ENCODE peak calls at places on chromosomes 12 and 14, in nine cellular contexts. M is CD8-positive, alpha-beta T cell; W is mesenchymal stem cell; C is ovary; K is psoas muscle; J is left ventricle myocardium inferior; N is effector memory CD4-positive, alpha-beta T cell; D is uterus; R is hepatocyte. S is an unnamed sample.

GRCh38 chr12:482061-482460 is 22.3 kb downstream of the B4GALNT3 start:
- DNase-seq in R (no peak), C (no peak), W (no peak), J (no peak), M (no peak), N (no peak), K (no peak), D (no peak), S (no peak)

GRCh38 chr12:12925383-12925782 is 26.6 kb downstream of the GPRC5D start:
- DNase-seq in W (no peak), R (no peak), C (no peak), J (no peak), D (no peak), N (no peak), K (no peak), M (no peak), S (no peak)

GRCh38 chr12:132186208-132186856 is 42.1 kb downstream of the NOC4L start:
- DNase-seq in N (no peak), R (no peak), K (no peak), D (no peak), M (no peak), W (no peak), C (no peak), J (no peak), S (no peak)

GRCh38 chr12:10214131-10214876 is 1.6 kb downstream of the GABARAPL1 start:
- DNase-seq in W (peak; percentile 74), N (no peak), C (no peak), R (peak; percentile 46), D (no peak), M (no peak), K (no peak), J (no peak), S (no peak)

GRCh38 chr14:62099091-62099490 is 336.9 kb downstream of the SNAPC1 start:
- DNase-seq in R (no peak), J (no peak), K (no peak), D (no peak), W (no peak), C (no peak), N (no peak), M (no peak), S (no peak)

GRCh38 chr14:29486132-29486531 is 441.5 kb downstream of the PRKD1 start:
- DNase-seq in W (no peak), M (no peak), K (no peak), J (no peak), C (no peak), D (no peak), R (no peak), N (no peak), S (no peak)

GRCh38 chr12:132614029-132614428 is 3.6 kb upstream of the LRCOL1 start:
- DNase-seq in J (no peak), N (no peak), R (no peak), D (no peak), K (no peak), M (no peak), W (no peak), C (no peak), S (no peak)

GRCh38 chr14:24279301-24280186 is 8.1 kb upstream of the RABGGTA start:
- DNase-seq in J (peak; percentile 48), C (no peak), D (no peak), K (no peak), R (no peak), W (no peak), M (peak; percentile 44), N (peak; percentile 32), S (no peak)

GRCh38 chr14:48527832-48528231 is 852.4 kb upstream of the MDGA2 start:
- DNase-seq in W (no peak), M (no peak), R (no peak), K (no peak), N (no peak), C (no peak), J (no peak), D (no peak), S (no peak)

GRCh38 chr12:7035464-7035863 is 17.2 kb upstream of the LPCAT3 start:
- DNase-seq in D (no peak), R (no peak), N (no peak), M (no peak), W (no peak), J (no peak), C (no peak), K (no peak), S (no peak)

GRCh38 chr12:72546106-72546505 is 273.9 kb downstream of the TRHDE start:
- DNase-seq in N (no peak), J (no peak), W (no peak), C (no peak), D (no peak), R (no peak), M (no peak), K (no peak), S (no peak)

GRCh38 chr12:31906581-31907286 is 52.5 kb upstream of the RESF1 start:
- DNase-seq in N (no peak), K (no peak), M (no peak), D (no peak), W (no peak), C (no peak), J (no peak), R (no peak), S (no peak)

GRCh38 chr12:66947119-66947518 is 268.2 kb upstream of the GRIP1 start:
- DNase-seq in R (no peak), K (no peak), J (no peak), C (no peak), M (no peak), W (no peak), N (no peak), D (no peak), S (no peak)

GRCh38 chr14:57865450-57866198 is at the start of gene SLC35F4:
- DNase-seq in K (peak; percentile 13), C (no peak), J (no peak), R (peak; percentile 66), D (no peak), M (no peak), N (no peak), W (no peak), S (no peak)

GRCh38 chr14:86654558-86655184 is 1124.7 kb downstream of the FLRT2 start:
- DNase-seq in W (peak; percentile 21), J (peak; percentile 23), N (no peak), D (peak; percentile 23), K (no peak), M (peak; percentile 25), C (peak; percentile 21), R (peak; percentile 66), S (peak; percentile 64)

GRCh38 chr14:47149326-47149725 is 497.7 kb upstream of the RPL10L start:
- DNase-seq in R (no peak), W (peak; percentile 8), D (no peak), M (no peak), N (no peak), K (no peak), C (no peak), J (no peak), S (no peak)

GRCh38 chr14:72518809-72519377 is 375.0 kb downstream of the DPF3 start:
- DNase-seq in N (no peak), C (no peak), M (peak; percentile 25), W (no peak), J (no peak), R (no peak), K (no peak), D (no peak), S (peak; percentile 36)

GRCh38 chr12:65825573-65826512 is 1.6 kb downstream of the HMGA2 start:
- DNase-seq in R (peak; percentile 49), K (peak; percentile 30), J (no peak), D (peak; percentile 18), N (no peak), C (peak; percentile 18), M (no peak), W (peak; percentile 56), S (no peak)

GRCh38 chr12:1518763-1519516 is 75.4 kb downstream of the FBXL14 start:
- DNase-seq in J (no peak), R (peak; percentile 40), C (no peak), W (peak; percentile 83), D (no peak), K (no peak), M (no peak), N (no peak), S (no peak)

GRCh38 chr12:70609739-70610491 is 27.3 kb downstream of the PTPRB start:
- DNase-seq in J (peak; percentile 61), R (peak; percentile 45), M (no peak), D (peak; percentile 19), N (no peak), K (peak; percentile 58), C (peak; percentile 19), W (peak; percentile 22), S (peak; percentile 74)

GRCh38 chr14:22844221-22845102 is 8.1 kb downstream of the MMP14 start:
- DNase-seq in W (no peak), C (no peak), D (no peak), J (no peak), K (no peak), M (no peak), R (no peak), N (no peak), S (no peak)

GRCh38 chr12:58575281-58575680 is 345.0 kb downstream of the LRIG3 start:
- DNase-seq in C (peak; percentile 21), D (peak; percentile 28), J (no peak), W (peak; percentile 63), K (no peak), N (no peak), R (no peak), M (no peak), S (no peak)
- H3K4me1 ChIP-seq in C (peaks cover 1% of the 10 kb centered on the region), D (no peaks in the 10 kb centered on the region), J (no peaks in the 10 kb centered on the region), W (no peaks in the 10 kb centered on the region), K (no peaks in the 10 kb centered on the region), N (no peaks in the 10 kb centered on the region), R (no peaks in the 10 kb centered on the region), M (no peaks in the 10 kb centered on the region), S (no peaks in the 10 kb centered on the region)

GRCh38 chr12:3741882-3742672 is 10.8 kb downstream of the CRACR2A start:
- DNase-seq in K (no peak), M (no peak), N (no peak), J (no peak), D (no peak), C (no peak), R (no peak), W (no peak), S (no peak)
- H3K27ac ChIP-seq in K (no peak overlapping the region), M (no peak overlapping the region), N (no peak overlapping the region), J (no peak overlapping the region), D (no peak overlapping the region), C (no peak overlapping the region), R (no peak overlapping the region), W (no peak overlapping the region), S (peak overlapping the region; percentile 6)

GRCh38 chr14:104827173-104828055 is 26.5 kb downstream of the ZBTB42 start:
- DNase-seq in K (no peak), M (peak; percentile 56), R (peak; percentile 84), D (peak; percentile 37), J (no peak), N (peak; percentile 36), C (no peak), W (peak; percentile 77), S (no peak)
- H3K4me3 ChIP-seq in K (peak overlapping the region; percentile 69), M (peak overlapping the region; percentile 39), R (peak overlapping the region; percentile 64), D (peak overlapping the region; percentile 58), J (peak overlapping the region; percentile 76), N (peak overlapping the region; percentile 48), C (peak overlapping the region; percentile 60), W (peak overlapping the region; percentile 50), S (peak overlapping the region; percentile 54)

DNA sequence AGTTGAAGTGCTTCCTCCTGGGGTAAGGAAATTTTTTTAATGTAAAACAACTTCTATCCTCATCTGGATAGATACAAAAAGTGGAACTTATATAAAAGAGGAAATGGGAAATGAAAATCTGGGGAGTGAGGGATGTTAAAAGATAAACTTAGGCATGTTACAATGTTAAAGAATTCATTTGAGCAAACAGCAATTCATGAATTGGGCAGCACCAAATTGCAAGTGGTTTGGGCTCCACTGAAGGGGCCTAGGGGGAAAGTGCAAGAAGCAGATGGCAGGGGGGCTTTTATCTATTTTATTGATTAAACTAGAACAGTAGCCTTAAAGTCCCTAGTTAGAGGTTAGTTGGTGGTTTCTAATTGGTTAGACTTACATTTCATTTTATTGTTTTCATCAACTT is 118.1 kb upstream of the NAP1L1 start:
- DNase-seq in C (no peak), W (no peak), N (no peak), M (no peak), K (no peak), J (no peak), D (no peak), R (no peak), S (no peak)
- H3K4me1 ChIP-seq in C (no peaks in the 10 kb centered on the region), W (no peaks in the 10 kb centered on the region), N (no peaks in the 10 kb centered on the region), M (no peaks in the 10 kb centered on the region), K (no peaks in the 10 kb centered on the region), J (no peaks in the 10 kb centered on the region), D (no peaks in the 10 kb centered on the region), R (peaks cover 2% of the 10 kb centered on the region), S (no peaks in the 10 kb centered on the region)